ENCODE peak calls at places on chromosome 1, in six cellular contexts. V is PC-3; A is ascending aorta; S is endothelial cell of umbilical vein; B is fibroblast of lung; W is CD8-positive, alpha-beta T cell. Z is an unnamed sample. For H3K27me3, the result is how much of the 10 kb centered on the place peaks cover.

GRCh38 chr1:207811920-207812720 is 60.3 kb downstream of the CD46 start:
- DNase-seq in V (peak), A (peak), S (peak), B (no peak), W (no peak), Z (no peak)

GRCh38 chr1:27015260-27015659 is 2.6 kb upstream of the TENT5B start:
- DNase-seq in V (no peak), A (no peak), S (no peak), B (no peak), W (no peak), Z (no peak)

GRCh38 chr1:220876511-220877347 is 2.5 kb upstream of the HLX start:
- DNase-seq in V (no peak), A (peak), S (peak), B (peak), W (no peak), Z (no peak)

GRCh38 chr1:25889470-25889869 is 14.0 kb upstream of the PAQR7 start:
- DNase-seq in V (peak), A (no peak), S (no peak), B (no peak), W (no peak), Z (no peak)

GRCh38 chr1:207227131-207227630 is 94.3 kb upstream of the CD55 start:
- DNase-seq in V (no peak), A (no peak), S (peak), B (no peak), W (no peak), Z (no peak)

GRCh38 chr1:6287431-6287886 is 26.6 kb upstream of the GPR153 start:
- DNase-seq in V (no peak), A (peak), S (no peak), B (no peak), W (no peak), Z (no peak)

GRCh38 chr1:178959543-178960460 is 65.9 kb upstream of the FAM20B start:
- DNase-seq in V (no peak), A (no peak), S (no peak), B (no peak), W (no peak), Z (no peak)

GRCh38 chr1:78370779-78371482 is 119.8 kb upstream of the PTGFR start:
- DNase-seq in V (peak), A (no peak), S (no peak), B (peak), W (no peak), Z (no peak)

GRCh38 chr1:109089242-109090015 is 1.1 kb upstream of the TMEM167B start:
- DNase-seq in V (peak), A (peak), S (peak), B (peak), W (no peak), Z (peak)

GRCh38 chr1:156153362-156153761 is at the start of gene SEMA4A:
- DNase-seq in V (peak), A (no peak), S (no peak), B (no peak), W (no peak), Z (peak)

GRCh38 chr1:110463695-110464094 is 12.7 kb downstream of the PROK1 start:
- DNase-seq in V (peak), A (no peak), S (no peak), B (peak), W (no peak), Z (no peak)

GRCh38 chr1:224317383-224318045 is 12.5 kb downstream of the NVL start:
- DNase-seq in V (peak), A (no peak), S (no peak), B (no peak), W (no peak), Z (no peak)

GRCh38 chr1:145926706-145927072 is 595 bp downstream of the RBM8A start:
- DNase-seq in V (no peak), A (no peak), S (peak), B (peak), W (no peak), Z (no peak)

GRCh38 chr1:8883510-8883909 is 5.0 kb upstream of the ENO1 start:
- DNase-seq in V (no peak), A (no peak), S (no peak), B (no peak), W (no peak), Z (no peak)

GRCh38 chr1:100704473-100704872 is 15.1 kb upstream of the VCAM1 start:
- DNase-seq in V (no peak), A (no peak), S (no peak), B (no peak), W (no peak), Z (no peak)

GRCh38 chr1:209889077-209889418 is 49.0 kb upstream of the SYT14 start:
- DNase-seq in V (no peak), A (no peak), S (peak), B (no peak), W (no peak), Z (no peak)

DNA sequence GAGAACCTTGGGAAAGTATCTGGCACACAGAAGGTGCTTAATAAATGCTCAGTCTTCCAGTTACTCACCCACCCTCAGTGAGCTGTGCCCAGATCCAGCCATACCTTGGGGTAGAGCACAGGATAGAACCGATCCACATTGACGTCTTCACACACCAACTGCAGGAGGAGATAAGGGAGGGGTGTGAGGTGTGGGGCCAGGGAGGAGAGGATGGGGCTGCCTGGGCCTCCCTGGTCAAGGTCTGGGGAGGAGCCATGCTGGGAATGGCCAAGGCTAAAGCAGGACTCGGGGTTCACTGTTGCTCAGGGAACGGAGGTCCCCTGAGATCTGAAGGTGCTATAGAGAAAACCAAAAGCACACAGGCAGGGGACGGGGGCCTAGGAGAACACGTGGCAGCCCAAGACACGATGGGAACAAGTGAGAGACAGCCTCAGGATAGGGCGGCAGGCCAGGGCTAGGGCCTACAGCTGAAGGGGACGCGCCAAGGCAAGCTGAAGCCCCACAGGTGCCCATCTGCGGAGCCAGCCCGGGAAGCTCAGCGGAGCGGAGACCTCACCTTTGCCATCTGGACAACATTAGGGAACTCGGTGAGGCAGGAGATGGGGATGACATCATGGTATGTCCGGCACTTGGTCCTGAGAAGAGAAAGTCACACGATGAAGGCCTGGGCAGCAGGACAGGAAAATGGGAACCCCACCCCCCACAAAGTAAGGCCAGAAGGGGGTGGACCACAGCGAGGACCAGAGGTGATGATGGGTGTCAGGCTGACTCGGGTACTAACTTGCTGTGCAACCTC is 55.9 kb downstream of the RAP1GAP start:
- DNase-seq in V (no peak), A (no peak), S (no peak), B (no peak), W (no peak), Z (no peak)
- H3K27me3 ChIP-seq in V (under half), A (under half), S (under half), B (under half), W (under half), Z (under half)

GRCh38 chr1:173669491-173669941 is at the start of gene ANKRD45:
- DNase-seq in V (no peak), A (no peak), S (peak), B (peak), W (no peak), Z (no peak)
- H3K27ac ChIP-seq in V (no peak), A (no peak), S (no peak), B (no peak), W (no peak), Z (no peak)

DNA sequence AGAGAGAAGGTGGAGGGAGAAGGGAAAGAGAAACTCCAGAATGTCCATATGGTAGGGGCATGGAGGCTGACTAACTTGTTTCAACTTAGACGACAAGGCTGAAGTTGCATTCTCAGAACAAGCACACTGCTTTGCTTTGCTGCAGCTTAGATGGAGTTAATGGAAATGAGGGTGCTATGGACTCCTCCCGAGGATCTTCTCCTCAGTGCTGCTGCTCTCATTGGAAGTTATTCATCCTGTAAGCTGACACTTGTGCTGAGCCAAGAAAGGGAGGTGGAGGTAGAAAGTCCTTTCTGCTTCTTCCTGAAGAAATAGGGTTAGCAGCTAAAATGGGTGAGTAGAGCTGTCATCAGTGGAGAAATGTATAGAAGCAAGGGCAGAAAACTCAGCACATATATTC is 215.3 kb downstream of the SEC16B start:
- DNase-seq in V (no peak), A (no peak), S (no peak), B (no peak), W (no peak), Z (no peak)
- H3K27me3 ChIP-seq in V (under half), A (under half), S (under half), B (under half), W (under half), Z (under half)

DNA sequence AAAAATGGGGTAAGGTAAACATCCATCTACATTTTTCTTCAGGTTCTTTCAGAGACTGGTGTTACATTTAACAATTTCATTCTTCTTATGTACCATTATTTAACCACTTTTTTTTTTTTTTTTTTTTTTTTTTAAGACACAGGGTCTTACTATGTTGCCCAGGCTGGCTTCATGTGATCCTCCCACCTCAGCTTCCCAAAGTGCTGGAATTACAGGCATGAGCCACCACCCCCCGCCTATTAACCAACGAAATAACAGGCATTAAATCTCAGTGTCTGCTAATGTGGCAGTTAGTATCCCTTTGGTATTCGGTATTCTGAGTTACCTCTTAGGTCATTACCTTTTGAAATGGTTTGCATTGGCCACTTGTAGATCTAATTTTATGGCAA is 84.0 kb downstream of the MRPL37 start:
- DNase-seq in V (no peak), A (no peak), S (no peak), B (no peak), W (no peak), Z (no peak)
- H3K27ac ChIP-seq in V (no peak), A (peak), S (no peak), B (no peak), W (no peak), Z (no peak)

DNA sequence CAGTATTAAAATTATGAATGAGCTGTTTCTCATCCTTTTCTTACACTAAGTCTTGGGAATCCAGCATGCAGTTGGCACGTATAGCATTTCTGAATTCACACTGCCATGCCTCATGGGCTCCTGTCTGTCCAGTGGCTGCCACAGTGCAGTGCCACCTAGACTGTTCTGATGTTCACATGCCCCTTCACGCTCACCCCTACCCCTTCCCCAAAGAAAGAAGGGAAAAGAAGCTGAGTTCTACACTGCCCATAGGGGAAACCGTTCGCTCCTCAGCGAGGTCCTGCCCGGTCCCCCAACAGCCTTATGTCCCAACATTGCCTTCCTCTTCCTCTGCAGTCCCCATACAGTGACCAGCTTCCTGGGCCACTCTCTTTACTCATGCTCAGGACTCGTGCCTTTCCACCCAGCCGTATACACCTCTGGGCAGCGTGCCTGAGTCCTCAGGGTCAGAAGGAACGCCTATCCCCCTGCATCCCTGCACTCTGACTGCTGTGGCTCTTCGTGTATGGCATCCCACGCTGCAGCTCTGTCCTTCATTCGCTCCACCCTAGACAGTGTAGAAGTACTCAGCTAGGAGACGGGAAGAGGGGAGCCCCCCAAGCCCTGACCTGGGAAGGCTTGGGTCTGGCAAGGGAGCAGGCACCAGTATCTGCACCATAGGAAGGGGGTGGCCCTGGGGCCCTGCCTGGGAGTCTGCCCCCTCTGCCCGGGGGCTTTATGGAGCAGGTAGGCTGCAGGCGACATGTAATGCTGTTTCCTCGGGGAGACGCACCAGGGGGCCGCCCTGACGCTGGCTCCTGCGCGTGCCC is 24.1 kb upstream of the ARF1 start:
- DNase-seq in V (no peak), A (no peak), S (no peak), B (no peak), W (no peak), Z (no peak)
- H3K27me3 ChIP-seq in V (under half), A (under half), S (under half), B (under half), W (under half), Z (under half)

GRCh38 chr1:244957525-244957924 is 93.2 kb upstream of the HNRNPU start:
- DNase-seq in V (no peak), A (no peak), S (peak), B (no peak), W (no peak), Z (no peak)
- H3K27ac ChIP-seq in V (no peak), A (no peak), S (no peak), B (no peak), W (no peak), Z (no peak)

GRCh38 chr1:2804628-2805351 is 3.3 kb upstream of the TTC34 start:
- DNase-seq in V (no peak), A (peak), S (no peak), B (no peak), W (no peak), Z (no peak)
- H3K27me3 ChIP-seq in V (half or more), A (under half), S (under half), B (under half), W (under half), Z (under half)

GRCh38 chr1:151570819-151571218 is 30.7 kb downstream of the TUFT1 start:
- DNase-seq in V (no peak), A (peak), S (no peak), B (no peak), W (no peak), Z (no peak)
- H3K27ac ChIP-seq in V (no peak), A (no peak), S (no peak), B (no peak), W (no peak), Z (no peak)

GRCh38 chr1:44890007-44890406 is 47.0 kb upstream of the PTCH2 start:
- DNase-seq in V (no peak), A (no peak), S (peak), B (no peak), W (no peak), Z (no peak)
- H3K27me3 ChIP-seq in V (under half), A (under half), S (under half), B (under half), W (under half), Z (under half)

Z was measured in colonic mucosa.